ENCODE peak calls at places on chromosomes 11 and 22, in ten cellular contexts. F is spleen, I is mesenchymal stem cell, T is left ventricle myocardium inferior, E is testis, A is psoas muscle, Z is lung, B is upper lobe of right lung, O is mammary epithelial cell, R is heart left ventricle. M is an unnamed sample.
A peak's percentile ranks its signal among the peaks of the same experiment; 100 is the strongest.

GRCh38 chr11:72932132-72932570 is 117.9 kb downstream of the ATG16L2 start:
- DNase-seq in F (no peak), I (no peak), T (no peak), E (no peak), A (no peak), Z (no peak), B (no peak), O (peak; percentile 39), R (no peak), M (no peak)

GRCh38 chr11:498297-499181 is 8.5 kb downstream of the RNH1 start:
- DNase-seq in F (no peak), I (no peak), T (no peak), E (no peak), A (peak; percentile 56), Z (no peak), B (peak; percentile 64), O (no peak), R (peak; percentile 27), M (no peak)

GRCh38 chr11:110728883-110729282 is 16.6 kb upstream of the ARHGAP20 start:
- DNase-seq in F (no peak), I (no peak), T (no peak), E (no peak), A (no peak), Z (no peak), B (no peak), O (no peak), R (no peak), M (no peak)

GRCh38 chr22:43110927-43111623 is 525 bp downstream of the BIK start:
- DNase-seq in F (peak; percentile 84), I (no peak), T (no peak), E (peak; percentile 25), A (no peak), Z (peak; percentile 41), B (peak; percentile 83), O (peak; percentile 33), R (no peak), M (no peak)

GRCh38 chr11:118149493-118149892 is 3.1 kb downstream of the SCN4B start:
- DNase-seq in F (no peak), I (no peak), T (no peak), E (no peak), A (no peak), Z (no peak), B (no peak), O (no peak), R (no peak), M (no peak)

GRCh38 chr11:109033627-109034340 is 368.9 kb downstream of the DDX10 start:
- DNase-seq in F (no peak), I (no peak), T (no peak), E (no peak), A (no peak), Z (no peak), B (no peak), O (peak; percentile 65), R (no peak), M (no peak)

GRCh38 chr22:22111267-22111751 is 128.7 kb upstream of the TOP3B start:
- DNase-seq in F (no peak), I (peak; percentile 41), T (no peak), E (no peak), A (no peak), Z (no peak), B (no peak), O (peak; percentile 98), R (no peak), M (no peak)

GRCh38 chr11:69744435-69744834 is 30.7 kb downstream of the FGF4 start:
- DNase-seq in F (no peak), I (peak; percentile 91), T (no peak), E (no peak), A (no peak), Z (no peak), B (no peak), O (no peak), R (no peak), M (no peak)

GRCh38 chr11:36098976-36099375 is 155.1 kb downstream of the LDLRAD3 start:
- DNase-seq in F (no peak), I (no peak), T (no peak), E (no peak), A (no peak), Z (no peak), B (no peak), O (no peak), R (no peak), M (no peak)

GRCh38 chr22:48474881-48475280 is 1352.8 kb downstream of the BRD1 start:
- DNase-seq in F (peak; percentile 41), I (no peak), T (no peak), E (no peak), A (no peak), Z (no peak), B (no peak), O (no peak), R (no peak), M (peak; percentile 59)

GRCh38 chr11:25377466-25377865 is 880.6 kb downstream of the LUZP2 start:
- DNase-seq in F (no peak), I (peak; percentile 16), T (no peak), E (no peak), A (no peak), Z (no peak), B (no peak), O (no peak), R (no peak), M (no peak)

GRCh38 chr11:20623258-20623657 is 23.9 kb downstream of the SLC6A5 start:
- DNase-seq in F (no peak), I (no peak), T (no peak), E (no peak), A (no peak), Z (no peak), B (no peak), O (no peak), R (no peak), M (no peak)

GRCh38 chr11:45238724-45239123 is 47.4 kb downstream of the SYT13 start:
- DNase-seq in F (no peak), I (peak; percentile 48), T (no peak), E (no peak), A (no peak), Z (no peak), B (no peak), O (peak; percentile 31), R (no peak), M (no peak)

GRCh38 chr11:132056689-132057088 is 686.3 kb downstream of the NTM start:
- DNase-seq in F (no peak), I (peak; percentile 93), T (no peak), E (no peak), A (no peak), Z (no peak), B (no peak), O (no peak), R (peak; percentile 51), M (no peak)

GRCh38 chr11:120467627-120468026 is 43.9 kb upstream of the GRIK4 start:
- DNase-seq in F (no peak), I (no peak), T (no peak), E (no peak), A (no peak), Z (no peak), B (no peak), O (peak; percentile 7), R (no peak), M (no peak)

GRCh38 chr11:120462825-120463224 is 48.7 kb upstream of the GRIK4 start:
- DNase-seq in F (no peak), I (no peak), T (no peak), E (no peak), A (no peak), Z (no peak), B (no peak), O (no peak), R (no peak), M (no peak)

GRCh38 chr11:120471131-120471530 is 40.4 kb upstream of the GRIK4 start:
- DNase-seq in F (no peak), I (peak; percentile 74), T (no peak), E (no peak), A (no peak), Z (no peak), B (no peak), O (peak; percentile 8), R (no peak), M (no peak)

GRCh38 chr11:120465921-120466534 is 45.5 kb upstream of the GRIK4 start:
- DNase-seq in F (no peak), I (no peak), T (no peak), E (no peak), A (no peak), Z (no peak), B (no peak), O (no peak), R (no peak), M (no peak)
- H3K36me3 ChIP-seq in F (peaks cover 60% of the 10 kb centered on the region), I (peaks cover 14% of the 10 kb centered on the region), T (peaks cover 99% of the 10 kb centered on the region), E (no peaks in the 10 kb centered on the region), A (peaks cover 100% of the 10 kb centered on the region), Z (peaks cover 65% of the 10 kb centered on the region), B (peaks cover 96% of the 10 kb centered on the region), O (peaks cover 9% of the 10 kb centered on the region), R (peaks cover 97% of the 10 kb centered on the region), M (peaks cover 53% of the 10 kb centered on the region)

GRCh38 chr11:5522308-5522707 is 5.8 kb upstream of the UBQLNL start:
- DNase-seq in F (no peak), I (no peak), T (no peak), E (no peak), A (no peak), Z (no peak), B (no peak), O (no peak), R (no peak), M (no peak)
- H3K27ac ChIP-seq in F (no peak overlapping the region), I (no peak overlapping the region), T (no peak overlapping the region), E (no peak overlapping the region), A (no peak overlapping the region), Z (no peak overlapping the region), B (no peak overlapping the region), O (no peak overlapping the region), R (no peak overlapping the region), M (no peak overlapping the region)

DNA sequence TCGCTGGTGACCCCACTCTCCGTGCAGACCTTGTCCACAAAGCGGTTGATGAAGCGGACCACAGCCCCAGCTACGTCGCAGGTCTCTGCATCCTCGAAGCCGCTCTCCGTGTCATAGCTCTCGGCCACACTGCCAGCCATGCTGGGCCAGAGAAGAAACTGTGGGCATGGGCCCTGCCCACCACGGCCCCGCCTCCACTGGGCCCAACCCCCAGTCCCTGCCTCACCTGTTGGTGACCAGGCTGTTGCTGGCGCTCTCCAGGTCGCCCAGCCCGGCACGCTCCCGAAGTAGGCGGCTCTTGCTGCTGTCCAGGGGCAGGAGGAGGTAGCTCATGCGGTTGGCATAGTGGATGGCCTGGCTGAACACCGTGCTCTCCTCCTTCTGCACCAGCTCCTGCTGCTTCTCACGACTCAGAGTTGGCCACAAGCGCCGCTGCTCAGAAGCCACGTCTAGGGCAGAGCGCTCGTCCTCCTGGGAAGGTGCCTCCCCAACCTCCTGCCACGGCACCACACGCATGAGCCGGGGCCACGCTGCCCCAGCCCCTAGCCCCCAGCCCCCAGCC is 12.8 kb downstream of the SBF1 start:
- DNase-seq in F (no peak), I (no peak), T (no peak), E (no peak), A (no peak), Z (no peak), B (no peak), O (no peak), R (no peak), M (no peak)
- H3K36me3 ChIP-seq in F (peaks cover 90% of the 10 kb centered on the region), I (peaks cover 98% of the 10 kb centered on the region), T (peaks cover 100% of the 10 kb centered on the region), E (no peaks in the 10 kb centered on the region), A (peaks cover 100% of the 10 kb centered on the region), Z (peaks cover 28% of the 10 kb centered on the region), B (peaks cover 97% of the 10 kb centered on the region), O (peaks cover 20% of the 10 kb centered on the region), R (peaks cover 96% of the 10 kb centered on the region), M (peaks cover 25% of the 10 kb centered on the region)

DNA sequence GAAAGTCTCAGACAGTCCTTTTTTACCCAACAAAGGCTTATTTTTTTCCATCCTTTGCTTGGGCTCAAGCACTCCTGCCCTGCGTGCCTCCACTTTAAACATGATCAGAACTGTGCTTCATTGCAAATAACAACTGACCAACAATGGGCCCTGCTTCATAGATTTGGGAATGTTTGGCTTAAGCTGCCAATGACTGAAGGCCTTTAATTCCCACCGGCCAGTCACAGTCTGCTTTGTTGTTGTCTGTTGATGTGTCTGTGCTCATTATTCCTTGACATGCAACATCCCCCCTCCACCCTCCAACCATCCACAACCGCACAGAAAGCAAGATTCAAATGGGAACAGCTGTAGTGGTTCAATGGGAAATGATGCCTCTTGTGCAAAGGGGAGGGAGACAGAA is 23.1 kb downstream of the PAX6 start:
- DNase-seq in F (no peak), I (no peak), T (no peak), E (no peak), A (no peak), Z (no peak), B (no peak), O (no peak), R (no peak), M (no peak)
- H3K27ac ChIP-seq in F (no peak overlapping the region), I (no peak overlapping the region), T (no peak overlapping the region), E (no peak overlapping the region), A (no peak overlapping the region), Z (no peak overlapping the region), B (no peak overlapping the region), O (no peak overlapping the region), R (no peak overlapping the region), M (no peak overlapping the region)

M was measured in kidney.